ENCODE peak calls at places on chromosomes 6 and 20, in six cellular contexts. J is fibroblast of lung, Z is MM.1S, W is HepG2, P is PC-3, T is IMR-90. U is an unnamed sample.
A peak's percentile ranks its signal among the peaks of the same experiment; 100 is the strongest.

GRCh38 chr6:23420659-23421350 is 705.2 kb upstream of the NRSN1 start:
- DNase-seq in J (no peak), Z (no peak), W (no peak), P (peak; percentile 74), T (no peak), U (no peak)

GRCh38 chr6:33324139-33324538 is 6.6 kb upstream of the ZBTB22 start:
- DNase-seq in J (no peak), Z (no peak), W (no peak), P (no peak), T (no peak), U (no peak)

GRCh38 chr20:38242848-38243449 is 17.6 kb downstream of the KIAA1755 start:
- DNase-seq in J (no peak), Z (peak; percentile 23), W (peak; percentile 31), P (peak; percentile 50), T (no peak), U (peak; percentile 48)

GRCh38 chr6:19070520-19070919 is 683.4 kb downstream of the RNF144B start:
- DNase-seq in J (no peak), Z (no peak), W (no peak), P (no peak), T (no peak), U (no peak)

GRCh38 chr20:23125625-23126191 is 39.6 kb upstream of the CD93 start:
- DNase-seq in J (peak; percentile 70), Z (no peak), W (no peak), P (no peak), T (peak; percentile 60), U (no peak)

GRCh38 chr6:84278311-84278710 is 50.9 kb upstream of the CEP162 start:
- DNase-seq in J (peak; percentile 6), Z (no peak), W (no peak), P (no peak), T (no peak), U (no peak)

GRCh38 chr6:162856885-162857284 is 129.1 kb downstream of the PACRG start:
- DNase-seq in J (peak; percentile 83), Z (no peak), W (peak; percentile 64), P (peak; percentile 66), T (peak; percentile 60), U (peak; percentile 29)

GRCh38 chr6:42294759-42295158 is 77.1 kb upstream of the MRPS10 start:
- DNase-seq in J (peak; percentile 45), Z (no peak), W (peak; percentile 34), P (peak; percentile 97), T (peak; percentile 76), U (peak; percentile 94)

DNA sequence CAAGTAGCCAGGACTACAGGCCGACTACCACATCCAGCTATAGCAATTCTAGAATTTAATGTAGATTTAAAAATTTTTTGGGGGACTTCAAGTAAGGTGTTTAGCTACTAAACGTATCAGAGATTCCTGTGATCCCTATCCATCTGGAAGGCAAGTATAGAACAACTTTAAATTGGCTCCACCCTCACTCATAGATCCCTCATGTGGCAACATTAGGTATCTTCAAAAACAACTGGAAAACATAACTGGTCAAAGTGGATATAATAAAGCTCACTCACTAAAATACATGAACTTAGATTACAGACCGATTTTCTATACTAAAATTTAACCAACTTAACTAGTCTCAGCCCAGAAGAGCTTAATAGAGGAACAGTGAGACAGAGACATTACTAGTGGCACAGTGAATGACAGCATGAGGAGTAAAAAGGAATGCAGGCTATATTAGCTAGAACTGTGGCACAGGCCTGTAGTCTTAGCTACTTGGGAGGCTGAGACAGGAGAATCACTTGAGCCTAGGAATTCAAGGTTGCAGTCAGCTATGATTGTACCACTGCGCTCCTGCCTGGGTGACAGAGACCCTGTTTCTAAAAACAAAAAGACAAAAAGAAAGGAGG is 14.7 kb downstream of the NUP153 start:
- DNase-seq in J (no peak), Z (no peak), W (no peak), P (no peak), T (no peak), U (no peak)
- H4K20me1 ChIP-seq in J (no peaks in the 10 kb centered on the region), Z (peaks cover 78% of the 10 kb centered on the region), W (peaks cover 49% of the 10 kb centered on the region), P (peaks cover 74% of the 10 kb centered on the region), T (peaks cover 68% of the 10 kb centered on the region), U (peaks cover 30% of the 10 kb centered on the region)

GRCh38 chr6:5109436-5109835 is 24.3 kb downstream of the PPP1R3G start:
- DNase-seq in J (no peak), Z (no peak), W (no peak), P (no peak), T (no peak), U (no peak)
- H4K20me1 ChIP-seq in J (no peaks in the 10 kb centered on the region), Z (no peaks in the 10 kb centered on the region), W (no peaks in the 10 kb centered on the region), P (no peaks in the 10 kb centered on the region), T (peaks cover 4% of the 10 kb centered on the region), U (no peaks in the 10 kb centered on the region)

DNA sequence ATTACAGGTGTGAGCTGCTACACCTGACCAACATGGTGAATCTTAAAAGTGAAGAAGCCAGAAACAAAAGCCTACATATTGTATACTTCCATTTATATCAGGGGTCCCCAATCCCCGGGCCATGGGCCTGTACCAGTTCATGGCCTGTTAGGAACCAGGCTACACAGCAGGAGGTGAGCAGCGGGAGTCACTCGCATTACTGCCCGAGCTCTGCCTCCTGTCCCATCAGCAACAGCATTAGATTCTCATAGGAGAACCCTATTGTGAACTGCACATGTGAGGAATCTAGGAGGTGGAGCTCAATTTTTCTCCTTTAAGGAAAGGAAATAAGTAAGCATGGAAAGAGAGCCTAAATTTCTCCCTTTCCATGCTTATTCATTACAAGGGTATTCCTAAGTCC is 21.7 kb downstream of the CSNK2A1 start:
- DNase-seq in J (no peak), Z (no peak), W (no peak), P (no peak), T (no peak), U (no peak)
- H4K20me1 ChIP-seq in J (peaks cover 1% of the 10 kb centered on the region), Z (peaks cover 29% of the 10 kb centered on the region), W (peaks cover 70% of the 10 kb centered on the region), P (peaks cover 16% of the 10 kb centered on the region), T (peaks cover 58% of the 10 kb centered on the region), U (peaks cover 15% of the 10 kb centered on the region)

DNA sequence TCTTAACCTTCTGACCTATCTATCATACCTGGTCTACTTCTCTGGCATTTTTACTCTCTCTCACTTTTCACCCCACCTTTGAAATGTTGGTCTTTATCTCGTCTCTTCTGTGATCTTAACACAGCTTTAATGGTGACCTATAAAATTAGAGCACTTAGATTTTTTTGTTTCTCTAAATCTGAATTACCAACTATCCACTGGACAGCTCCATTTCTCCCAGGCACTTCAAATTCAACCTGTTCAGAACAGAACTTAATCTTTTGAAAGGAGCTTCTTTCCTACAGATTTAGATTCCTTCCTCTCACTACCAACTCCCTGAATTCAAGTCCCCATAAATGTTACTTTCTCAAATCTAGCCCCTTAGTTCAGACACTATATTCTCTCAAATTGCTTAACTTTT is 15.0 kb upstream of the MTFR2 start:
- DNase-seq in J (no peak), Z (no peak), W (no peak), P (no peak), T (no peak), U (no peak)
- H4K20me1 ChIP-seq in J (no peaks in the 10 kb centered on the region), Z (peaks cover 24% of the 10 kb centered on the region), W (peaks cover 9% of the 10 kb centered on the region), P (peaks cover 47% of the 10 kb centered on the region), T (peaks cover 21% of the 10 kb centered on the region), U (peaks cover 77% of the 10 kb centered on the region)

DNA sequence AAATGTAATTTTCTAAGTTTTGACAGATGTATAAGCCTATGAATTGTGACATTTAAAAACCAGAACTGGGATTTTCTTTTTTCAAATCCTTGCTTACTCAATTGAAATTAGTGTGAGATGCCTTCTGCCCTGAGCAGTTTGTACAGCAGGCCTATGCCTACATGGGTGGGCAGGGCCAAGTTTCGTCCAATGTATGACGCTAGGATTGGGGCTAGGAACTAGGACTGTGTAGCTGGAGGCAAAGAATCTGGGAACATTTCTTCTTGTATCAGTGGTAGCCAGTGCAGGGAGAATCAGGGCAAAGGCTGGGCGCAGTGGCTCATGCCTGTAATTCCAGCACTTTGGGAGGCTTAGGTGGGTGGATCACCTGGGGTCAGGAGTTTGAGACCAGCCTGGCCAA is 3.9 kb upstream of the PTPRA start:
- DNase-seq in J (no peak), Z (no peak), W (no peak), P (no peak), T (no peak), U (no peak)
- H4K20me1 ChIP-seq in J (no peaks in the 10 kb centered on the region), Z (no peaks in the 10 kb centered on the region), W (no peaks in the 10 kb centered on the region), P (peaks cover 5% of the 10 kb centered on the region), T (no peaks in the 10 kb centered on the region), U (no peaks in the 10 kb centered on the region)

DNA sequence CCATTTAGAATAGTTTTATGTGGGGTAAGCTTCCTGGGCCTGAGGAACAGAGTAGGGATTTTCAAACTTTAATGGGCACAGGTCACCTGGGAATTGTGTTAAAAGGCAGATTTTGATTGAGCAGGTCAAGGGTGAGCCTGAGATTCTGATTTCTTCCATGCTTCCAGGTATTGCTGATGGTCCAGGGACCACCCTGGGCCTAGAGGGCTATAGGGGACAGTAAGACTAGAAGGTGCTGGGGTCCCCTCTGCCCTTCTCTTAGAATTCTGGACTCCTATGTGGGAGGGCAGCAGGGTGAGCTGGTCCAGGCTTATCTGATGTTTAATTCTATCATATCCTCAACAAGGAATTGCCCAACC is 2.6 kb downstream of the DDR1 start:
- DNase-seq in J (no peak), Z (no peak), W (no peak), P (no peak), T (no peak), U (no peak)
- H4K20me1 ChIP-seq in J (no peaks in the 10 kb centered on the region), Z (no peaks in the 10 kb centered on the region), W (peaks cover 4% of the 10 kb centered on the region), P (peaks cover 19% of the 10 kb centered on the region), T (no peaks in the 10 kb centered on the region), U (no peaks in the 10 kb centered on the region)